ENCODE peak calls at places on chromosomes 4 and X, in six cellular contexts. D, I, F, Y, E and J are unnamed samples.

GRCh38 chr4:115711575-115711974 is 598.2 kb upstream of the NDST4 start:
- DNase-seq in D (no peak), I (no peak), F (no peak), Y (no peak), E (no peak), J (no peak)

GRCh38 chr4:85837334-85837733 is 362.4 kb downstream of the ARHGAP24 start:
- DNase-seq in D (no peak), I (no peak), F (peak), Y (no peak), E (no peak), J (no peak)

GRCh38 chrX:19740744-19741143 is 146.7 kb downstream of the SH3KBP1 start:
- DNase-seq in D (no peak), I (no peak), F (peak), Y (no peak), E (no peak), J (no peak)

GRCh38 chr4:185723619-185724150 is 88.3 kb downstream of the SORBS2 start:
- DNase-seq in D (no peak), I (no peak), F (peak), Y (no peak), E (no peak), J (no peak)

GRCh38 chrX:117327306-117327705 is 789.3 kb downstream of the KLHL13 start:
- DNase-seq in D (no peak), I (no peak), F (no peak), Y (no peak), E (no peak), J (no peak)

GRCh38 chr4:125736057-125736456 is 421.3 kb downstream of the FAT4 start:
- DNase-seq in D (no peak), I (no peak), F (peak), Y (no peak), E (no peak), J (no peak)

GRCh38 chr4:57157611-57158137 is 47.5 kb upstream of the IGFBP7 start:
- DNase-seq in D (no peak), I (no peak), F (no peak), Y (no peak), E (no peak), J (no peak)

GRCh38 chr4:77126844-77127614 is 30.0 kb upstream of the CCNG2 start:
- DNase-seq in D (no peak), I (no peak), F (no peak), Y (no peak), E (no peak), J (no peak)

GRCh38 chrX:20653070-20653469 is 386.4 kb upstream of the RPS6KA3 start:
- DNase-seq in D (no peak), I (no peak), F (peak), Y (no peak), E (no peak), J (no peak)

GRCh38 chrX:20666316-20666715 is 399.6 kb upstream of the RPS6KA3 start:
- DNase-seq in D (no peak), I (no peak), F (no peak), Y (no peak), E (no peak), J (no peak)

GRCh38 chr4:7831330-7831729 is 108.3 kb downstream of the AFAP1 start:
- DNase-seq in D (no peak), I (no peak), F (no peak), Y (no peak), E (no peak), J (no peak)

GRCh38 chrX:130155564-130155963 is 10.1 kb downstream of the AIFM1 start:
- DNase-seq in D (no peak), I (no peak), F (no peak), Y (no peak), E (no peak), J (no peak)

GRCh38 chr4:40053161-40053560 is 3.5 kb upstream of the N4BP2 start:
- DNase-seq in D (no peak), I (no peak), F (no peak), Y (no peak), E (no peak), J (no peak)

GRCh38 chr4:80207172-80207583 is 9.9 kb downstream of the PRDM8 start:
- DNase-seq in D (no peak), I (no peak), F (no peak), Y (no peak), E (no peak), J (no peak)

GRCh38 chr4:155593793-155594192 is 72.9 kb upstream of the GUCY1A1 start:
- DNase-seq in D (no peak), I (no peak), F (no peak), Y (no peak), E (no peak), J (no peak)

GRCh38 chrX:87664381-87664780 is 146.8 kb downstream of the KLHL4 start:
- DNase-seq in D (peak), I (no peak), F (peak), Y (no peak), E (no peak), J (no peak)

GRCh38 chrX:109270580-109271484 is 211.1 kb downstream of the GUCY2F start:
- DNase-seq in D (no peak), I (no peak), F (peak), Y (no peak), E (no peak), J (no peak)

GRCh38 chr4:185119927-185120630 is 23.0 kb upstream of the SLC25A4 start:
- DNase-seq in D (no peak), I (no peak), F (no peak), Y (no peak), E (no peak), J (no peak)

GRCh38 chr4:114005569-114006442 is 26.4 kb upstream of the ARSJ start:
- DNase-seq in D (no peak), I (no peak), F (peak), Y (no peak), E (no peak), J (no peak)

GRCh38 chr4:16082424-16083216 is 1.2 kb downstream of the PROM1 start:
- DNase-seq in D (peak), I (peak), F (peak), Y (peak), E (no peak), J (no peak)

GRCh38 chr4:35516102-35516501 is 728.2 kb downstream of the ARAP2 start:
- DNase-seq in D (no peak), I (no peak), F (peak), Y (no peak), E (no peak), J (no peak)

GRCh38 chr4:48944252-48944651 is 37.7 kb upstream of the OCIAD2 start:
- DNase-seq in D (no peak), I (no peak), F (peak), Y (peak), E (no peak), J (no peak)

GRCh38 chr4:103099691-103100392 is at the start of gene BDH2:
- DNase-seq in D (peak), I (no peak), F (peak), Y (peak), E (no peak), J (peak)

GRCh38 chr4:3243066-3243775 is 5.7 kb upstream of the MSANTD1 start:
- DNase-seq in D (no peak), I (no peak), F (no peak), Y (no peak), E (no peak), J (no peak)

GRCh38 chr4:125319311-125319710 is 4.6 kb downstream of the FAT4 start:
- DNase-seq in D (no peak), I (no peak), F (no peak), Y (no peak), E (no peak), J (no peak)

GRCh38 chr4:135238940-135239339 is 1037.4 kb upstream of the PABPC4L start:
- DNase-seq in D (no peak), I (no peak), F (peak), Y (no peak), E (no peak), J (no peak)

GRCh38 chrX:153932220-153932915 is 2.5 kb downstream of the NAA10 start:
- DNase-seq in D (no peak), I (peak), F (no peak), Y (no peak), E (no peak), J (no peak)

GRCh38 chr4:169398294-169398693 is 127.5 kb upstream of the SH3RF1 start:
- DNase-seq in D (no peak), I (no peak), F (peak), Y (no peak), E (no peak), J (no peak)

GRCh38 chr4:99878604-99879003 is 15.6 kb downstream of the LAMTOR3 start:
- DNase-seq in D (no peak), I (no peak), F (peak), Y (no peak), E (no peak), J (no peak)

GRCh38 chr4:151743894-151744293 is 16.9 kb downstream of the GATB start:
- DNase-seq in D (no peak), I (no peak), F (no peak), Y (no peak), E (no peak), J (no peak)

GRCh38 chrX:42948723-42949122 is 170.8 kb upstream of the PPP1R2C start:
- DNase-seq in D (no peak), I (no peak), F (no peak), Y (no peak), E (no peak), J (no peak)

GRCh38 chrX:149487292-149487691 is 17.8 kb downstream of the IDS start:
- DNase-seq in D (no peak), I (no peak), F (peak), Y (no peak), E (no peak), J (no peak)

GRCh38 chr4:118351851-118352827 is 664 bp downstream of the PRSS12 start:
- DNase-seq in D (peak), I (peak), F (peak), Y (peak), E (no peak), J (peak)

GRCh38 chr4:181966084-181966483 is 277.1 kb upstream of the TENM3 start:
- DNase-seq in D (no peak), I (no peak), F (no peak), Y (no peak), E (no peak), J (no peak)

GRCh38 chr4:102564399-102564921 is 63.3 kb downstream of the NFKB1 start:
- DNase-seq in D (no peak), I (no peak), F (peak), Y (no peak), E (no peak), J (no peak)

GRCh38 chr4:84497220-84497834 is 1.8 kb downstream of the NKX6-1 start:
- DNase-seq in D (no peak), I (no peak), F (no peak), Y (no peak), E (no peak), J (no peak)